ENCODE peak calls at places on chromosomes 16 and 17, in six cellular contexts. S is foreskin melanocyte; C is LHCN-M2; Y is NCI-H146; K is activated CD4-positive, alpha-beta T cell treated with anti-CD3 and anti-CD28 coated beads, Interleukin-2, amount 50 U/mL, for 48 hours; Q is hippocampal formation. H is an unnamed sample.
A peak's percentile ranks its signal among the peaks of the same experiment; 100 is the strongest.

GRCh38 chr16:3646348-3646920 is 8.1 kb upstream of the DNASE1 start:
- DNase-seq in S (no peak), C (peak; percentile 68), Y (peak; percentile 55), K (no peak), Q (no peak), H (peak; percentile 85)

GRCh38 chr16:56974549-56975300 is 13.0 kb downstream of the CETP start:
- DNase-seq in S (no peak), Q (no peak), K (no peak), C (no peak), Y (no peak), H (no peak)

GRCh38 chr16:55053071-55053415 is 122.4 kb downstream of the IRX5 start:
- DNase-seq in Y (no peak), C (no peak), K (no peak), S (no peak), Q (no peak), H (no peak)

GRCh38 chr17:32349503-32349853 is 479 bp upstream of the ZNF207 start:
- DNase-seq in C (peak; percentile 23), K (no peak), S (no peak), Q (no peak), Y (peak; percentile 33), H (peak; percentile 31)

GRCh38 chr16:23080329-23080728 is 68.9 kb downstream of the USP31 start:
- DNase-seq in K (no peak), Q (no peak), Y (no peak), S (no peak), C (no peak), H (no peak)

GRCh38 chr16:86128246-86128645 is 229.3 kb downstream of the IRF8 start:
- DNase-seq in S (no peak), K (no peak), Y (no peak), Q (no peak), C (no peak), H (no peak)

GRCh38 chr16:678858-679807 is 1.1 kb upstream of the STUB1 start:
- DNase-seq in C (no peak), Y (peak; percentile 87), K (peak; percentile 62), Q (peak; percentile 30), S (peak; percentile 55), H (peak; percentile 77)

GRCh38 chr17:82677353-82677925 is 21.1 kb downstream of the RAB40B start:
- DNase-seq in K (no peak), Y (no peak), Q (no peak), C (no peak), S (no peak), H (no peak)

GRCh38 chr17:26818736-26819135 is 475.2 kb upstream of the WSB1 start:
- DNase-seq in C (no peak), Q (no peak), Y (no peak), S (peak; percentile 34), K (no peak), H (no peak)

GRCh38 chr17:29642171-29642611 is 19.5 kb upstream of the CORO6 start:
- DNase-seq in Q (no peak), K (no peak), S (no peak), C (no peak), Y (no peak), H (no peak)

GRCh38 chr17:45782889-45783592 is 1.1 kb upstream of the CRHR1 start:
- DNase-seq in Q (no peak), Y (peak; percentile 28), K (peak; percentile 58), C (no peak), S (no peak), H (no peak)

GRCh38 chr16:60123387-60124023 is 1389.4 kb upstream of the GOT2 start:
- DNase-seq in S (peak; percentile 45), Q (no peak), C (no peak), K (no peak), Y (no peak), H (no peak)

GRCh38 chr16:57607676-57608461 is 20.6 kb upstream of the ADGRG1 start:
- DNase-seq in Q (no peak), Y (no peak), C (no peak), K (no peak), S (no peak), H (no peak)

GRCh38 chr17:41959030-41959335 is 7.6 kb upstream of the CNP start:
- DNase-seq in Y (no peak), S (no peak), Q (no peak), C (no peak), K (no peak), H (no peak)

GRCh38 chr16:11372924-11373306 is 27.7 kb downstream of the RMI2 start:
- DNase-seq in Q (no peak), C (no peak), K (no peak), Y (no peak), S (no peak), H (no peak)